ENCODE peak calls at places on chromosome X, in eight cellular contexts. J is colonic mucosa, T is left lung, A is adrenal gland, G is psoas muscle, V is neural progenitor cell, X is PC-9, W is GM23338. Y is an unnamed sample. For H3K4me1, the result is how much of the 10 kb centered on the place peaks cover.

GRCh38 chrX:49710744-49711319 is 15.0 kb upstream of the PAGE1 start:
- DNase-seq in J (no peak), T (no peak), A (no peak), G (no peak), V (peak), X (no peak), W (peak), Y (no peak)

GRCh38 chrX:7446815-7447214 is 298.9 kb upstream of the PUDP start:
- DNase-seq in J (no peak), T (no peak), A (no peak), G (no peak), V (no peak), X (peak), W (no peak), Y (no peak)

GRCh38 chrX:95057341-95057740 is 1383.3 kb downstream of the FAM133A start:
- DNase-seq in J (no peak), T (no peak), A (no peak), G (no peak), V (no peak), X (no peak), W (no peak), Y (no peak)

GRCh38 chrX:26788402-26788998 is 572.5 kb downstream of the MAGEB5 start:
- DNase-seq in J (no peak), T (no peak), A (no peak), G (no peak), V (no peak), X (no peak), W (no peak), Y (no peak)

GRCh38 chrX:55312655-55313054 is 47.9 kb upstream of the PAGE3 start:
- DNase-seq in J (no peak), T (no peak), A (no peak), G (no peak), V (no peak), X (no peak), W (no peak), Y (no peak)

GRCh38 chrX:12721042-12721441 is 70.2 kb upstream of the PRPS2 start:
- DNase-seq in J (no peak), T (no peak), A (no peak), G (no peak), V (peak), X (no peak), W (no peak), Y (no peak)

GRCh38 chrX:40121618-40122017 is 23.9 kb upstream of the BCOR start:
- DNase-seq in J (no peak), T (no peak), A (no peak), G (no peak), V (no peak), X (no peak), W (no peak), Y (no peak)

GRCh38 chrX:69314436-69315348 is 149.4 kb upstream of the PJA1 start:
- DNase-seq in J (peak), T (no peak), A (no peak), G (no peak), V (peak), X (no peak), W (no peak), Y (no peak)

GRCh38 chrX:16771483-16772398 is 14.5 kb upstream of the TXLNG start:
- DNase-seq in J (peak), T (no peak), A (no peak), G (no peak), V (peak), X (peak), W (peak), Y (peak)

GRCh38 chrX:8586953-8587352 is 122.3 kb downstream of the VCX3B start:
- DNase-seq in J (no peak), T (no peak), A (no peak), G (no peak), V (no peak), X (no peak), W (no peak), Y (no peak)

GRCh38 chrX:151004085-151004484 is 20.9 kb downstream of the HMGB3 start:
- DNase-seq in J (no peak), T (no peak), A (peak), G (no peak), V (peak), X (no peak), W (no peak), Y (no peak)

GRCh38 chrX:129663171-129663570 is 8.4 kb upstream of the APLN start:
- DNase-seq in J (no peak), T (no peak), A (no peak), G (no peak), V (no peak), X (no peak), W (no peak), Y (no peak)

GRCh38 chrX:49977319-49978090 is 55.1 kb downstream of the CLCN5 start:
- DNase-seq in J (no peak), T (no peak), A (no peak), G (no peak), V (no peak), X (no peak), W (no peak), Y (peak)

GRCh38 chrX:74437530-74437929 is 16.2 kb downstream of the SLC16A2 start:
- DNase-seq in J (no peak), T (no peak), A (no peak), G (no peak), V (no peak), X (peak), W (no peak), Y (no peak)

GRCh38 chrX:6738518-6739470 is 203.9 kb upstream of the VCX3A start:
- DNase-seq in J (no peak), T (no peak), A (no peak), G (no peak), V (no peak), X (no peak), W (no peak), Y (no peak)

GRCh38 chrX:36241397-36241796 is 321.9 kb downstream of the CFAP47 start:
- DNase-seq in J (no peak), T (no peak), A (no peak), G (no peak), V (no peak), X (peak), W (no peak), Y (no peak)

GRCh38 chrX:56766554-56767412 is 37.7 kb downstream of the NBDY start:
- DNase-seq in J (peak), T (no peak), A (no peak), G (no peak), V (no peak), X (no peak), W (no peak), Y (no peak)

GRCh38 chrX:108167211-108167872 is 75.8 kb downstream of the ATG4A start:
- DNase-seq in J (no peak), T (no peak), A (peak), G (no peak), V (no peak), X (peak), W (no peak), Y (no peak)

GRCh38 chrX:48956728-48957414 is 536 bp downstream of the OTUD5 start:
- DNase-seq in J (peak), T (peak), A (peak), G (peak), V (peak), X (no peak), W (no peak), Y (peak)

GRCh38 chrX:40049084-40049641 is 48.6 kb downstream of the BCOR start:
- DNase-seq in J (no peak), T (no peak), A (no peak), G (no peak), V (no peak), X (no peak), W (no peak), Y (no peak)

GRCh38 chrX:153444333-153445011 is 1.4 kb downstream of the TREX2 start:
- DNase-seq in J (no peak), T (no peak), A (no peak), G (no peak), V (no peak), X (no peak), W (no peak), Y (no peak)

GRCh38 chrX:634306-634958 is 3.8 kb downstream of the SHOX start:
- DNase-seq in J (no peak), T (no peak), A (no peak), G (no peak), V (peak), X (no peak), W (peak), Y (no peak)

GRCh38 chrX:633043-633654 is 2.6 kb downstream of the SHOX start:
- DNase-seq in J (no peak), T (no peak), A (no peak), G (no peak), V (peak), X (no peak), W (no peak), Y (no peak)

GRCh38 chrX:633655-634305 is 3.2 kb downstream of the SHOX start:
- DNase-seq in J (no peak), T (no peak), A (no peak), G (peak), V (peak), X (no peak), W (peak), Y (no peak)

GRCh38 chrX:630922-631496 is 418 bp downstream of the SHOX start:
- DNase-seq in J (no peak), T (no peak), A (no peak), G (peak), V (peak), X (no peak), W (peak), Y (no peak)

GRCh38 chrX:632391-633042 is 1.9 kb downstream of the SHOX start:
- DNase-seq in J (no peak), T (no peak), A (no peak), G (no peak), V (peak), X (no peak), W (peak), Y (no peak)
- H3K4me3 ChIP-seq in J (no peak), T (no peak), A (no peak), G (no peak), V (no peak), X (no peak), W (peak), Y (no peak)

GRCh38 chrX:147602297-147602696 is 309.4 kb upstream of the FMR1 start:
- DNase-seq in J (no peak), T (no peak), A (peak), G (no peak), V (peak), X (peak), W (peak), Y (no peak)
- TF ChIP-seq CTCF in J (no peak), T (no peak), A (no peak), G (no peak), V (no peak), X (no peak), W (no peak), Y (no peak)

GRCh38 chrX:47499291-47499690 is 16.3 kb upstream of the ZNF41 start:
- DNase-seq in J (no peak), T (no peak), A (no peak), G (no peak), V (no peak), X (no peak), W (no peak), Y (no peak)
- H3K4me1 ChIP-seq in J (under half), T (under half), A (under half), G (under half), V (under half), X (under half), W (under half), Y (under half)

GRCh38 chrX:132677233-132677716 is 188.4 kb upstream of the MBNL3 start:
- DNase-seq in J (no peak), T (no peak), A (no peak), G (no peak), V (no peak), X (no peak), W (no peak), Y (no peak)

GRCh38 chrX:132671229-132671641 is 182.4 kb upstream of the MBNL3 start:
- DNase-seq in J (no peak), T (no peak), A (no peak), G (no peak), V (peak), X (no peak), W (peak), Y (no peak)

GRCh38 chrX:132676102-132676501 is 187.3 kb upstream of the MBNL3 start:
- DNase-seq in J (no peak), T (no peak), A (no peak), G (no peak), V (no peak), X (no peak), W (peak), Y (no peak)

DNA sequence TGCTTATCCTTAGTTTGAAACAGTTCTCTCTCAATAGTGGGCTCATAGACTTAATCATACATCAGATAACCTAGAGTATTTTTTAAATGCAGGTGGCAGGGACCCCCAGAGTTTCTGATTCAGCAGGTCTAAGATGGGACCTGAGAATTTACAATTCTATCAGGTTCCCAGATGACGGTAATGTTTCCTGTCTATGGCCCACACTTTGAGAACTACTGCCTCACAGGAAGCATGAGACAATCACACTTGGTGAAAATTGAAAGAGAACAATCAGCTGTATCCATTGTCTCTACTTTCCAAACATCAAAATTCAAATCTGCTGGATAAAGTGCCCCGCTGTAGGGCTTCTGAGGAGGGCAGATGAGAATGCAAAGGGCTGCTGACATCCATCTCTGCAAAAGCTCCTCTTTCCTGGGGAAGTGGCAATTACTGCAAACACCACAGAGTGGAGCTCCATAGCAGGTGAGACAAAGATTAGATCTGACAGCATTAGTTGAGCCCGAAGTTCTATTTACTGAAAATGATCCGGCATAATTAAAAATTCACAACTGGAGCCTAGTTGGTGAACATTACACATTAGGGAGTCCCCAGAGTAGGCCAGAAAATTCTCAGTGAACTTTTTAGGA is 187.8 kb upstream of the MBNL3 start:
- DNase-seq in J (no peak), T (no peak), A (no peak), G (no peak), V (peak), X (no peak), W (peak), Y (no peak)
- H3K4me3 ChIP-seq in J (no peak), T (no peak), A (no peak), G (no peak), V (no peak), X (no peak), W (no peak), Y (no peak)

GRCh38 chrX:9858080-9858479 is 71.9 kb downstream of the SHROOM2 start:
- DNase-seq in J (no peak), T (no peak), A (no peak), G (no peak), V (no peak), X (no peak), W (no peak), Y (no peak)
- TF ChIP-seq CTCF in J (no peak), T (no peak), A (no peak), G (no peak), V (no peak), X (no peak), W (no peak), Y (no peak)

GRCh38 chrX:2698604-2699003 is 7.5 kb downstream of the CD99 start:
- DNase-seq in J (no peak), T (no peak), A (no peak), G (no peak), V (no peak), X (peak), W (no peak), Y (no peak)
- H3K4me1 ChIP-seq in J (under half), T (half or more), A (under half), G (half or more), V (under half), X (under half), W (under half), Y (under half)

GRCh38 chrX:19698125-19698524 is 182.8 kb upstream of the MAP3K15 start:
- DNase-seq in J (no peak), T (no peak), A (peak), G (no peak), V (no peak), X (no peak), W (no peak), Y (no peak)
- H3K4me3 ChIP-seq in J (no peak), T (no peak), A (no peak), G (no peak), V (no peak), X (no peak), W (no peak), Y (no peak)

Y was measured in BE2C.